ENCODE peak calls at places on chromosome 3, in seven cellular contexts. F is brain microvascular endothelial cell, I is endothelial cell, P is IMR-90, J is Caki2, E is putamen, Y is retinal pigment epithelial cell. G is an unnamed sample.

GRCh38 chr3:151011427-151011826 is 38.9 kb upstream of the CLRN1 start:
- DNase-seq in F (no peak), I (no peak), P (peak), J (no peak), E (no peak), Y (peak), G (no peak)

GRCh38 chr3:55534876-55535275 is 47.8 kb upstream of the WNT5A start:
- DNase-seq in F (no peak), I (no peak), P (no peak), J (peak), E (no peak), Y (no peak), G (no peak)

GRCh38 chr3:52229656-52230055 is 4.2 kb upstream of the TLR9 start:
- DNase-seq in F (no peak), I (no peak), P (no peak), J (no peak), E (no peak), Y (no peak), G (no peak)

GRCh38 chr3:58151637-58152036 is 59.1 kb downstream of the DNASE1L3 start:
- DNase-seq in F (no peak), I (no peak), P (no peak), J (no peak), E (peak), Y (no peak), G (no peak)

GRCh38 chr3:46848271-46849097 is 14.8 kb downstream of the MYL3 start:
- DNase-seq in F (peak), I (peak), P (peak), J (no peak), E (no peak), Y (no peak), G (peak)

GRCh38 chr3:9218514-9218846 is 31.0 kb downstream of the SRGAP3 start:
- DNase-seq in F (no peak), I (no peak), P (no peak), J (no peak), E (no peak), Y (no peak), G (no peak)

GRCh38 chr3:143110371-143110770 is 9.2 kb upstream of the CHST2 start:
- DNase-seq in F (no peak), I (no peak), P (no peak), J (no peak), E (no peak), Y (no peak), G (no peak)

GRCh38 chr3:64578384-64578783 is 109.4 kb downstream of the ADAMTS9 start:
- DNase-seq in F (peak), I (no peak), P (no peak), J (no peak), E (no peak), Y (no peak), G (no peak)

GRCh38 chr3:13190376-13190762 is 117.1 kb upstream of the IQSEC1 start:
- DNase-seq in F (no peak), I (no peak), P (no peak), J (no peak), E (no peak), Y (no peak), G (no peak)

GRCh38 chr3:62755285-62755684 is 119.9 kb downstream of the CADPS start:
- DNase-seq in F (no peak), I (no peak), P (no peak), J (peak), E (no peak), Y (no peak), G (no peak)

GRCh38 chr3:23778451-23778850 is 27.3 kb upstream of the UBE2E1 start:
- DNase-seq in F (no peak), I (no peak), P (peak), J (no peak), E (no peak), Y (no peak), G (no peak)

GRCh38 chr3:85208650-85209049 is 249.9 kb downstream of the CADM2 start:
- DNase-seq in F (no peak), I (no peak), P (no peak), J (no peak), E (no peak), Y (no peak), G (no peak)

GRCh38 chr3:171200052-171201029 is 173.8 kb upstream of the SLC2A2 start:
- DNase-seq in F (peak), I (no peak), P (no peak), J (peak), E (no peak), Y (no peak), G (no peak)

GRCh38 chr3:16148783-16149182 is 25.7 kb upstream of the GALNT15 start:
- DNase-seq in F (peak), I (no peak), P (peak), J (peak), E (peak), Y (peak), G (peak)

GRCh38 chr3:42654331-42655201 is 1.1 kb downstream of the ZBTB47 start:
- DNase-seq in F (no peak), I (peak), P (peak), J (no peak), E (peak), Y (no peak), G (peak)

GRCh38 chr3:96700322-96701315 is 113.8 kb upstream of the EPHA6 start:
- DNase-seq in F (no peak), I (peak), P (no peak), J (no peak), E (no peak), Y (no peak), G (no peak)